ENCODE peak calls at places on chromosome 18, in seven cellular contexts. I is body of pancreas, D is breast epithelium, U is K562, H is endothelial cell of umbilical vein, Z is IMR-90, N is Peyer's patch. A is an unnamed sample.

GRCh38 chr18:61556862-61557261 is 223.6 kb downstream of the CDH20 start:
- DNase-seq in I (no peak), D (no peak), U (no peak), H (no peak), Z (no peak), N (no peak), A (no peak)

GRCh38 chr18:76977108-76977621 is 154.8 kb downstream of the ZNF236 start:
- DNase-seq in I (peak; percentile 46), D (no peak), U (no peak), H (no peak), Z (no peak), N (no peak), A (no peak)

GRCh38 chr18:52992041-52992440 is 652.0 kb downstream of the DCC start:
- DNase-seq in I (no peak), D (no peak), U (no peak), H (no peak), Z (no peak), N (no peak), A (no peak)

GRCh38 chr18:45386256-45386655 is 229.0 kb upstream of the SLC14A2 start:
- DNase-seq in I (peak; percentile 36), D (no peak), U (peak; percentile 5), H (peak; percentile 2), Z (peak; percentile 8), N (no peak), A (no peak)

GRCh38 chr18:26747131-26747475 is 118.4 kb downstream of the AQP4 start:
- DNase-seq in I (no peak), D (no peak), U (no peak), H (no peak), Z (no peak), N (no peak), A (no peak)

GRCh38 chr18:61850756-61851155 is 42.1 kb downstream of the RNF152 start:
- DNase-seq in I (no peak), D (no peak), U (no peak), H (no peak), Z (no peak), N (no peak), A (no peak)

GRCh38 chr18:70234667-70235459 is 29.4 kb upstream of the RTTN start:
- DNase-seq in I (no peak), D (peak; percentile 29), U (no peak), H (peak; percentile 12), Z (peak; percentile 62), N (no peak), A (no peak)

GRCh38 chr18:51491678-51492372 is 294.3 kb upstream of the MEX3C start:
- DNase-seq in I (no peak), D (no peak), U (no peak), H (no peak), Z (no peak), N (no peak), A (no peak)

GRCh38 chr18:46095532-46095931 is 2.6 kb downstream of the ATP5F1A start:
- DNase-seq in I (no peak), D (no peak), U (no peak), H (no peak), Z (no peak), N (peak; percentile 22), A (no peak)

GRCh38 chr18:50159654-50160046 is 35.3 kb downstream of the MYO5B start:
- DNase-seq in I (no peak), D (no peak), U (no peak), H (no peak), Z (no peak), N (no peak), A (no peak)

GRCh38 chr18:75070625-75071483 is 138.1 kb downstream of the PTGR3 start:
- DNase-seq in I (no peak), D (peak; percentile 30), U (peak; percentile 18), H (peak; percentile 94), Z (peak; percentile 90), N (peak; percentile 84), A (no peak)

DNA sequence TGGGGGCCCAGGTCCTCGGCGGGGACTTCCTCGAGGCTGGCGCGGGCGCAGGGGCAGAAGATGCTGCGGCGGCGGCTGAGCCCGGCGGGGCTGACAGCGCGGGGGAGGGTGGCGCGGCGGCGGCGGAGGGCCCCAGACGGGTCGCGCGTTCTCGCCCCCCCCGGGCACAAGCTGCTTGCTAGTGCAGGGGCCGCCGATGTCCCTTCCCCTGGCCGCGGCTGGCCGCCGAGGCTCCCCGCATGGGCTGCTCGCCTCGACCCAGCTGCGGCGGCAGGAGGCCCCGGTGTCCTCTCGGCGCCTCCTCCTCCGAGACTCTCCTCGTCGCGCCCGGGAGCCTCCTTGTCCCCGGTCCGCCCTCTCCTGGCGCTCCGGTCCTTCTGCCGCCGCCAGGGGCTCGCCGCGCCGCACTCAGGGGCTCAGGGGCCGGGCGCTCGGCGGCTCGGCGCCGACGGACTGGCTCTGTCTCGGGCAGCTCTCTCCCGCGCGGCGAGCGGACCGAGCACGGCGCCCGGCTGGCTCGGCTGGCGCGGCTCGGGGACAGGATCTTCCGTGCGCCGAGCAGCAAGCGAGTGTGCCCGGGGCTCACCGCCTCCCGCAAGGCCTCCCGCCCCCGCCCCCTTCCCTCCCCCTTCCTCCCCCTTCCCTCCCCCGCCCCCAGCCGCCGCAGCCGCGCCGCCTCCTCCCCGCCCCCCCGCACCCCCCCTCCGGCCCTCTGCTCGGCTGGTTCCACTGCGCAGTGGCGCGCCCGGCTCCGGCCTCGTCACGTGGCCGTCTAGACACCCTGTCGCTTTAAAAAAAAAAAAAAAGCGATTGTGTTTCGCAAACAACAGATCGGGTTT is 902 bp upstream of the SMAD7 start:
- DNase-seq in I (peak; percentile 95), D (peak; percentile 87), U (peak; percentile 79), H (peak; percentile 91), Z (peak; percentile 86), N (peak; percentile 95), A (peak; percentile 97)
- TF ChIP-seq POLR2A in I (peak; percentile 88), D (no peak), U (no peak), H (peak; percentile 49), Z (peak; percentile 80), N (peak; percentile 74), A (peak; percentile 60)

GRCh38 chr18:55384115-55384514 is 203.9 kb downstream of the TCF4 start:
- DNase-seq in I (no peak), D (no peak), U (no peak), H (no peak), Z (no peak), N (no peak), A (no peak)

GRCh38 chr18:55384551-55385275 is 203.3 kb downstream of the TCF4 start:
- DNase-seq in I (no peak), D (no peak), U (peak; percentile 51), H (peak; percentile 67), Z (peak; percentile 48), N (peak; percentile 50), A (no peak)

GRCh38 chr18:55385770-55386169 is 202.2 kb downstream of the TCF4 start:
- DNase-seq in I (no peak), D (no peak), U (no peak), H (peak; percentile 36), Z (no peak), N (no peak), A (no peak)

GRCh38 chr18:55386545-55386944 is 201.4 kb downstream of the TCF4 start:
- DNase-seq in I (no peak), D (no peak), U (peak; percentile 43), H (no peak), Z (no peak), N (no peak), A (no peak)

DNA sequence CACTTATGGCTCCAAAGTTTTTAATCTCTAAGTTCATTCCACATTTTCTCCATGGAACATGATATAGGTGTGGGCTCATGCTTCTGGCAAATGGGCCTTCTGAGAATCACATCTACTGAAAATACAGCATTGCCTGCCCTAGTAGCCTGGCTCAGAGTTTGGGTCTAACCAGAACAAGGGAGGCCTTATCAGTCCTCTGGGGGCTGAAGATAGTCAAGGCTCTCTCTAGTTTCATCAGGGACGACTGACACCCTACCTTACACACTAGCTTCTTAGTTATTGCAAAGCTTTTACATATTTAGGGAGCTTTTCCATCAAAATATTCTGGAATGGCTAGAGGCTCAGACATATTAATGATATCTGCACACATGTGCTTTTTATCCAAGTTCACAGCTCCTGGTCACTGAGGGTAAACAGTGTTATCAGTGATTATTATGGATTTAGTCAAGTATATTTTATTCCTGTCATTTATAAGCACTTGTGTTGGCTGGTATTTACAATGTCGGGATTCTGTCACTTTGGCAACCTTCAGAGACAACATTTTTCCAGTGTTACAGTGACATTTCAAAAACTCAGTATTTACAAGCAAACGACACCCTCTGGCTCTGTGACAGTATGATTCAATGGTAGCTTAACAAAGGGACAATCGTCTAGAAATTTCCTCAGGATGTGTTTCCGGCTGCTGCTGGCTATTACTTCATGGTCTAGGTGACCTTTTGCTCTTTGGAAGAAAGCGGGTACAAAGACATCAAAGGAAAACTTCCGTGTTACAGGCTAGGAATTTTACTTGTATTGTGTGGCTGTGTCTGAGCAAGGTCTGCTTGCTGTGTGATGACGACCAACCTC is 200.6 kb downstream of the TCF4 start:
- DNase-seq in I (peak; percentile 13), D (no peak), U (peak; percentile 11), H (peak; percentile 77), Z (no peak), N (no peak), A (no peak)
- H3K36me3 ChIP-seq in I (no peaks in the 10 kb centered on the region), D (no peaks in the 10 kb centered on the region), U (no peaks in the 10 kb centered on the region), H (peaks cover 5% of the 10 kb centered on the region), Z (peaks cover 5% of the 10 kb centered on the region), N (no peaks in the 10 kb centered on the region), A (no peaks in the 10 kb centered on the region)

DNA sequence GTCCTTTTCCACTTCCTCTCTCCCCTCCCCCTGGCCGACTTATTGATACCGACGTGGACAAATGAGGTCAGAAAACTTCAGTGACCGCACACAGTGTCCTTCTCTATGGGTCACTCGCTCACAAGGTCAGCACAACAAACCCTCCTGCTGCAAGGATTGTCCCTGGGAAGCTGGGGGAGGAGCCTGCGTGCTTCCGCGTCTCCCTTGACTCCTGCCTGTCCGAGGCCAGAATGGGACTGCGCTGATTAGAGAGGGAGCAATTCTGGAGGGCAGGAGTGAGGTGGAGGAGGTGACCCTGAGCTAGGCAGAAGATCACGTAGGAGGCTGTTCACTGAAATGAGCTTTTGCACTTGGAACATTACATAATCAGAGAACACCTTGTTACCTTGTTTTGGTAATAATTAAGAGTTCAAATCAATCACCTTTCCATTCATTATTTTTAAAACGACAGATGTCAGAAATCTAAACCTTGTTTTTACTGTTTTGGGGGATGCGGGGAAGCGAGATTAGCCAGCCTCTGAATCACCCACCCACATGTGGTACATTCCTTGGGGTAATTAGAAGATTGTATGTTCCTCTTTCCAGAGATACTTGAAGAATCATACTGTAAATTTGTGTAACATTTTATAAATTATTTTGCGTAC is 70.6 kb downstream of the CTAGE1 start:
- DNase-seq in I (peak; percentile 73), D (no peak), U (no peak), H (peak; percentile 76), Z (peak; percentile 73), N (peak; percentile 88), A (no peak)
- TF ChIP-seq POLR2A in I (no peak), D (no peak), U (no peak), H (no peak), Z (no peak), N (peak; percentile 84), A (no peak)

GRCh38 chr18:78973357-78974083 is 6.1 kb upstream of the SALL3 start:
- DNase-seq in I (no peak), D (no peak), U (no peak), H (no peak), Z (no peak), N (no peak), A (no peak)

GRCh38 chr18:78974115-78974740 is 5.4 kb upstream of the SALL3 start:
- DNase-seq in I (no peak), D (no peak), U (no peak), H (no peak), Z (no peak), N (no peak), A (no peak)

GRCh38 chr18:78976697-78977626 is 2.7 kb upstream of the SALL3 start:
- DNase-seq in I (no peak), D (no peak), U (no peak), H (no peak), Z (no peak), N (no peak), A (peak; percentile 56)

GRCh38 chr18:78975699-78976098 is 3.9 kb upstream of the SALL3 start:
- DNase-seq in I (no peak), D (no peak), U (no peak), H (no peak), Z (no peak), N (no peak), A (no peak)

GRCh38 chr18:78975282-78975681 is 4.3 kb upstream of the SALL3 start:
- DNase-seq in I (no peak), D (no peak), U (no peak), H (no peak), Z (no peak), N (no peak), A (no peak)
- H3K36me3 ChIP-seq in I (no peaks in the 10 kb centered on the region), D (no peaks in the 10 kb centered on the region), U (no peaks in the 10 kb centered on the region), H (no peaks in the 10 kb centered on the region), Z (no peaks in the 10 kb centered on the region), N (no peaks in the 10 kb centered on the region), A (no peaks in the 10 kb centered on the region)

A was measured in upper lobe of left lung.